ENCODE peak calls at places on chromosomes 6 and 20, in ten cellular contexts. H is HL-60; X is HCT116; S is PC-3; F is spleen; B is WERI-Rb-1; Y is colonic mucosa; J is CD8-positive, alpha-beta T cell; Z is sigmoid colon; V is cardiac muscle cell. U is an unnamed sample.

GRCh38 chr20:64244870-64245603 is 10.5 kb upstream of the PCMTD2 start:
- DNase-seq in J (peak), S (no peak), V (no peak), F (peak), H (no peak), B (no peak), X (no peak), Y (no peak), Z (no peak), U (no peak)

GRCh38 chr20:24747015-24747712 is 201.9 kb upstream of the CST7 start:
- DNase-seq in F (peak), V (no peak), J (peak), B (no peak), X (no peak), Y (no peak), Z (no peak), H (no peak), S (no peak), U (no peak)

GRCh38 chr6:170045563-170045960 is 245.3 kb downstream of the DLL1 start:
- DNase-seq in Z (peak), H (no peak), Y (no peak), F (peak), X (no peak), V (no peak), B (no peak), S (no peak), J (no peak), U (no peak)

GRCh38 chr6:13794184-13794583 is 20.2 kb downstream of the MCUR1 start:
- DNase-seq in J (no peak), F (no peak), Y (no peak), V (peak), X (no peak), S (peak), Z (no peak), H (no peak), B (no peak), U (peak)

GRCh38 chr6:148508401-148509151 is 165.9 kb downstream of the SASH1 start:
- DNase-seq in B (no peak), X (no peak), F (no peak), Y (no peak), J (no peak), V (peak), H (no peak), S (no peak), Z (no peak), U (no peak)

GRCh38 chr20:36808317-36809257 is 35.0 kb upstream of the DSN1 start:
- DNase-seq in F (peak), Z (peak), X (peak), Y (peak), H (peak), J (peak), V (peak), B (peak), S (peak), U (peak)

GRCh38 chr6:84953401-84953800 is 189.0 kb upstream of the TBX18 start:
- DNase-seq in S (no peak), Z (no peak), X (no peak), J (no peak), F (no peak), Y (no peak), H (no peak), B (no peak), V (peak), U (no peak)

GRCh38 chr6:108113557-108114519 is 39.3 kb upstream of the OSTM1 start:
- DNase-seq in Z (no peak), X (peak), F (no peak), S (peak), Y (no peak), B (no peak), H (peak), J (no peak), V (peak), U (peak)

GRCh38 chr6:108941867-108942266 is 93.6 kb downstream of the ARMC2 start:
- DNase-seq in X (no peak), Y (no peak), S (no peak), H (no peak), F (no peak), B (no peak), J (no peak), V (no peak), Z (no peak), U (no peak)

GRCh38 chr6:42453027-42453648 is 1.4 kb upstream of the TRERF1 start:
- DNase-seq in Y (peak), X (peak), Z (peak), H (peak), J (peak), B (peak), S (peak), F (peak), V (peak), U (peak)

GRCh38 chr20:2386516-2387179 is 5.9 kb downstream of the TGM6 start:
- DNase-seq in Z (no peak), V (peak), H (no peak), F (no peak), J (no peak), S (no peak), X (no peak), B (no peak), Y (no peak), U (no peak)

GRCh38 chr6:114735118-114735730 is 392.4 kb upstream of the HS3ST5 start:
- DNase-seq in F (no peak), S (no peak), X (no peak), Y (no peak), Z (no peak), H (no peak), B (no peak), V (no peak), J (no peak), U (no peak)

GRCh38 chr20:38581013-38581412 is at the start of gene ADIG:
- DNase-seq in H (no peak), X (no peak), J (no peak), F (no peak), B (peak), S (peak), V (no peak), Z (no peak), Y (no peak), U (no peak)

GRCh38 chr20:47198254-47198671 is 158.2 kb downstream of the ZMYND8 start:
- DNase-seq in Z (no peak), X (no peak), Y (no peak), V (no peak), B (no peak), H (no peak), S (peak), F (no peak), J (no peak), U (no peak)

GRCh38 chr6:81772741-81773140 is 20.3 kb upstream of the TENT5A start:
- DNase-seq in Z (no peak), B (no peak), X (no peak), F (no peak), J (no peak), Y (no peak), H (peak), S (peak), V (no peak), U (no peak)

GRCh38 chr20:42986143-42986773 is 203.4 kb downstream of the PTPRT start:
- DNase-seq in J (no peak), Y (no peak), Z (no peak), S (peak), X (no peak), B (no peak), H (no peak), F (no peak), V (no peak), U (no peak)

GRCh38 chr6:165939601-165940290 is 227.9 kb downstream of the TBXT start:
- DNase-seq in J (no peak), V (no peak), S (no peak), Z (no peak), B (no peak), F (no peak), H (no peak), Y (no peak), X (no peak), U (no peak)

GRCh38 chr6:47922391-47922790 is 140.6 kb downstream of the OPN5 start:
- DNase-seq in Y (no peak), B (no peak), X (no peak), F (no peak), S (no peak), Z (no peak), H (no peak), V (peak), J (no peak), U (no peak)

GRCh38 chr20:32917191-32917950 is 58.6 kb downstream of the EFCAB8 start:
- DNase-seq in B (no peak), V (no peak), H (no peak), F (no peak), X (no peak), Y (peak), S (no peak), J (no peak), Z (peak), U (no peak)

GRCh38 chr20:48722737-48723191 is 105.0 kb downstream of the PREX1 start:
- DNase-seq in S (peak), J (no peak), Y (no peak), V (peak), H (peak), F (peak), B (no peak), X (no peak), Z (peak), U (no peak)

GRCh38 chr6:217048-217659 is 75.1 kb upstream of the DUSP22 start:
- DNase-seq in S (no peak), Y (peak), B (peak), J (no peak), V (no peak), Z (no peak), F (no peak), H (peak), X (peak), U (no peak)

GRCh38 chr6:2448826-2449571 is 203.6 kb upstream of the GMDS start:
- DNase-seq in Y (peak), S (peak), B (peak), J (no peak), Z (no peak), F (no peak), H (peak), X (peak), V (peak), U (peak)

GRCh38 chr6:148464319-148465010 is 121.8 kb downstream of the SASH1 start:
- DNase-seq in V (peak), J (peak), S (peak), Y (peak), H (peak), Z (peak), X (peak), F (no peak), B (peak), U (no peak)

GRCh38 chr6:52499681-52500239 is 77.1 kb downstream of the TRAM2 start:
- DNase-seq in X (no peak), Y (no peak), V (no peak), F (no peak), S (no peak), Z (no peak), B (peak), H (no peak), J (no peak), U (no peak)

DNA sequence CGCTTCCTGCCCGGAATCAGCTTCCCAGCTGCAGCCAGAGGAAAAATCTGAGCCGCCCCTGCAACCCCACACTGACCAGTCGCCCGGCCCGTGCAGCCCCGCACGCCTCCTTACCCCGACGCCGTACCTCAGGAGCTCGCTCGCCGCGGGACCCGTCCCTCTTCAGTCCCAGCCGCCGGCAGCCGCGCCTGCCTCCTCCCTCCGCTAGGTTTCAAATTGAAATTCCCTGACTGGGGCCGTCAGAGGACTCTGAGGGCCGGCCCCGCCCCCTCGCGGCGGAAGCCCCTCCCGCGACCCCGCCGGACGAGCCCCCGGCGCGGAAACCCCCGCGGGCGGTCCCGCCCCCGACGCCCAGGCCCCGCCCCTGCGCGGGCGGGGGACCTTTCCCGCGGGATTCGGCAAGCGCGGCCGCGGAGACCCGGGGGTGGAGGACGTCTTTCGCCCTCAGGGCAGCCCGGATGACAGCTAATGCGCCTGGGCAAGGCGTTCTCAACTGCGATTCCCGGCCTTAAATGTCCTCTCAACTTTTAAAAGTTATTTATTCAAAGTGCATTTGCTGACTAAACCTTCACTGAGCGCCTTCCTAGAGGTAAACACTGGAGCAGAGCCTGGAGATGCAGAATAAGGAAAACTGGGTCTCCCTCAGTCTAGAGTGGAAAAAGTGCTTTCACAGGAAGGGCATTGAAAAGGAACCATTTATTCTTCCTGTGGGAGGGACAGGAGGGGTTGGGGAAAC is at the start of gene EPB41L2:
- DNase-seq in Y (peak), J (peak), H (peak), X (peak), V (peak), F (peak), B (peak), Z (peak), S (peak), U (peak)
- TF ChIP-seq CTCF in Y (no peak), J (peak), H (no peak), X (no peak), V (no peak), F (peak), B (no peak), Z (peak), S (no peak), U (peak)

DNA sequence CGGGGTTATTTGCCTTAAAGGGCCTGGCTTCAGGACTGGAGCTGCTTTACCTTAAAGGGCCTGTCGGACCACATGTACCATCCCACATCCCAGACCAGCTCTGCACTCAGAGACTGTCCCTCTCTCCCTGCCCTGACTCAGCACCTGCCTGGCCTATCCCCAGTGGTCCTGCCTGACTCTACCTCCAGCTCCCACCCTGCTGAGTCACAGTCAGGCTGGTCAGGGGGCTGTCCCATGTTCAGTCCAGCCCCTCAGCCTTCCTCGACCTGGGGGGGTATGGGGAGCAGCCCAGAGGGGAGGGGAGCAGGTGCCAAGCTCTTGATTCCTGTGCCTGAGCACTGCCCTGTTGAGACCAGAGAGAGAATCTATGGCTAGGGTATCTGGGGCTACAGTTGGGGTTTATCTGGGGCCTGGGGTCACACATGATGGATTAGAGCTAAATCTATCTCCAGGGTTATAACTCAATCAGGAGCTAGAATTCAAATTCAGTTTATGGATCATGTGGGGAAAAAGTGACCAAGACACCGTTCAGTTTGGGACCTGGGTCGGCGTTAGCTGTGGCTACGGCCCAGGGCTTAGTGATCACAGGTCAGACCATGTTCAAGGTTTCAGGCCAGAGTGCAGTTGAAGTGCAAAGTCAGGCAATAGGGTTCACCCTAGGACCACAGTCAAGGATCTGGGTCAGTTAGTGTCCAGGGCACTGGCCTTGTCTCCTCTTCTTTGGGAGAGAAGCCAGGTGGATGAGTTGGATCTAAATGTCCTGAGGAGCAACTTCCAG is 9.4 kb upstream of the TRIB3 start:
- DNase-seq in Y (no peak), H (no peak), V (no peak), Z (no peak), B (no peak), S (peak), J (no peak), F (no peak), X (no peak), U (no peak)
- H3K27ac ChIP-seq in Y (no peak), H (peak), V (no peak), Z (no peak), B (peak), S (peak), J (no peak), F (peak), X (peak), U (peak)

DNA sequence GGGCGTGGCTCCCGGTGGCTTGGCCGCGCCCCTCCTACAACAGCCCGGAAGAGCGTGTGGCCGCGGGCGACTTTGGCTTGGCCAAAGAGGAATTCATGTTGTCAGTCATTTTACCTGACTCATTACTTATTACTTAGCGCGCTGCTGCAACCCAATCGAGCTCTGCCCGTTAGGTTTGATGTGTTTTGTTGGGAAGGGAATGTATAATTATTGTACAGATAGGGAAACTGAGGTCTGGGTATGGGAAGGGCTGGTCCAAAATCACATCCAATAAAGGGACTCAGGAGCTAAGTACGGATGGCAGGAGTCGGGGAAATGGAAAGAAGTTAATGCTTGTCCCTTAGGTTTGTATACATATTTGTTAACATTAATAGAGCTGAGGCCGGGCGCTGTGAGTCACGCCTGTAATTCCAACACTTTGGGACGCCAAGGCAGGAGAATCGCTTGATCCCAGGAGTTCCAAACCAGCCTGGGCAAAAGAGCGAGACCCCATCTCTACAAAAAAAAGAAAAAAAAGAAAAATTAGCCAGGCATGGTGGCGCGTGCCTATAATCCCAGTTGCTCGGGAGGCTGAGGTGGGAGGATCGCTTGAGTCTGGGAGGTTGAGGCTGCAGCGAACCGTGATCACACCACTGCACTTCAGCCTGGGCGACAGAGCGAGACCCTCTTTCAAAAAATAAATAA is 639 bp upstream of the ZNF335 start:
- DNase-seq in S (peak), Y (no peak), H (no peak), X (no peak), B (no peak), V (no peak), Z (peak), F (peak), J (no peak), U (no peak)
- H3K4me3 ChIP-seq in S (peak), Y (peak), H (peak), X (peak), B (peak), V (peak), Z (peak), F (peak), J (peak), U (peak)

DNA sequence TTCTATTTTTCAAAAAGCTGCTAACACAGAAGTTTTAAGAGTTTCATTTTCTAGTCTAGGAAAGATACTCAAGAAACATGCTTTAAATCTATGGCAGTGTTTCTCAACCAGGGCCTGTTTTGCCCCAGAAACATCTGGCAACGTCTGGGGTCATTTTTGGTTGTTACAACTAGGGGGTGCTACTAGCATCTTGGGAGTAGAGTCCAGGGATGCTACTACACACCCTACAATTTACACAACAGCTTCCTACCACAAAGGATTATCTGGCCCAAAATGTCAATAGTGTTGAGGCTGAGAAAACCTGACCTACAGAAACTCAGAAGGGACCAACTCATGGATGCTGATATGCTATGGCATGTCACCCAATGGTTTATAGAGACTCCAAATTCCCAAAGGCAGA is 24.4 kb downstream of the SERAC1 start:
- DNase-seq in B (no peak), Y (no peak), X (no peak), H (peak), F (no peak), S (peak), V (peak), Z (no peak), J (no peak), U (no peak)
- TF ChIP-seq CTCF in B (peak), Y (no peak), X (peak), H (no peak), F (no peak), S (peak), V (peak), Z (no peak), J (no peak), U (peak)

GRCh38 chr20:41221614-41222218 is 84.4 kb downstream of the PLCG1 start:
- DNase-seq in Y (no peak), J (no peak), B (no peak), S (no peak), X (no peak), F (no peak), Z (no peak), H (no peak), V (no peak), U (no peak)

GRCh38 chr20:41222299-41222698 is 85.0 kb downstream of the PLCG1 start:
- DNase-seq in V (no peak), B (no peak), Z (no peak), S (no peak), J (no peak), H (no peak), F (no peak), Y (no peak), X (no peak), U (no peak)

GRCh38 chr20:41223112-41223511 is 85.8 kb downstream of the PLCG1 start:
- DNase-seq in Y (no peak), J (no peak), B (no peak), V (peak), H (no peak), X (no peak), S (no peak), Z (no peak), F (no peak), U (no peak)

GRCh38 chr20:41224281-41224680 is 86.9 kb downstream of the PLCG1 start:
- DNase-seq in H (no peak), V (no peak), X (no peak), B (no peak), Z (no peak), J (no peak), Y (no peak), S (no peak), F (no peak), U (no peak)

GRCh38 chr20:41222703-41223102 is 85.4 kb downstream of the PLCG1 start:
- DNase-seq in H (no peak), V (peak), Z (no peak), Y (no peak), B (no peak), J (no peak), S (no peak), F (no peak), X (no peak), U (no peak)
- H3K27ac ChIP-seq in H (no peak), V (no peak), Z (peak), Y (no peak), B (no peak), J (no peak), S (no peak), F (no peak), X (no peak), U (no peak)

GRCh38 chr6:37123957-37124729 is 45.8 kb upstream of the PIM1 start:
- DNase-seq in V (no peak), Z (no peak), Y (no peak), H (no peak), F (no peak), B (no peak), J (no peak), S (no peak), X (no peak), U (no peak)
- H3K4me3 ChIP-seq in V (no peak), Z (no peak), Y (no peak), H (no peak), F (no peak), B (no peak), J (no peak), S (no peak), X (no peak), U (no peak)

GRCh38 chr6:89299451-89299850 is 15.6 kb downstream of the GABRR2 start:
- DNase-seq in J (no peak), X (peak), V (no peak), Z (no peak), Y (no peak), S (peak), B (peak), H (no peak), F (no peak), U (no peak)
- TF ChIP-seq CTCF in J (no peak), X (peak), V (peak), Z (no peak), Y (no peak), S (peak), B (peak), H (no peak), F (no peak), U (no peak)

GRCh38 chr6:5513393-5513792 is 252.1 kb downstream of the FARS2 start:
- DNase-seq in H (no peak), V (no peak), X (no peak), Y (no peak), F (no peak), S (no peak), Z (no peak), B (no peak), J (no peak), U (no peak)

GRCh38 chr6:5512422-5512821 is 251.1 kb downstream of the FARS2 start:
- DNase-seq in V (no peak), B (no peak), X (no peak), Z (no peak), J (no peak), Y (no peak), F (no peak), S (no peak), H (no peak), U (no peak)

GRCh38 chr6:5510734-5511133 is 249.4 kb downstream of the FARS2 start:
- DNase-seq in Y (no peak), Z (no peak), B (no peak), S (no peak), X (no peak), H (no peak), F (no peak), V (no peak), J (no peak), U (no peak)

GRCh38 chr6:5510331-5510730 is 249.0 kb downstream of the FARS2 start:
- DNase-seq in Y (no peak), X (no peak), H (no peak), Z (no peak), V (no peak), F (no peak), S (no peak), J (no peak), B (no peak), U (no peak)

GRCh38 chr6:5511924-5512323 is 250.6 kb downstream of the FARS2 start:
- DNase-seq in F (no peak), X (no peak), V (peak), H (no peak), J (no peak), Y (no peak), Z (no peak), B (no peak), S (peak), U (peak)
- H3K27ac ChIP-seq in F (no peak), X (no peak), V (no peak), H (no peak), J (no peak), Y (no peak), Z (no peak), B (no peak), S (peak), U (no peak)

U was measured in AG04450.